ENCODE peak calls at places on chromosomes 5 and 9, in ten cellular contexts. One of them, this sample, is unnamed.

GRCh38 chr9:120397453-120397852 is 182.5 kb downstream of the CDK5RAP2 start:
- DNase-seq in GM19239: no peak
- DNase-seq in cardiac muscle cell: peak
- DNase-seq in Ammon's horn: no peak
- DNase-seq in activated CD4-positive, alpha-beta T cell treated with anti-CD3 and anti-CD28 coated beads, Interleukin-2, amount 50 U/mL, for 1 hour: no peak
- DNase-seq in stimulated activated CD4-positive, alpha-beta T cell treated with anti-CD3 and anti-CD28 coated beads, Interleukin-2, amount 100 ng/mL, for 48 hours: no peak
- DNase-seq in frontal cortex: no peak
- DNase-seq in GM06990: no peak
- DNase-seq in caudate nucleus: no peak
- DNase-seq in COR-L47: no peak
- DNase-seq in this sample: no peak

GRCh38 chr5:16957305-16958165 is 21.4 kb upstream of the MYO10 start:
- DNase-seq in COR-L47: no peak
- DNase-seq in GM06990: no peak
- DNase-seq in frontal cortex: no peak
- DNase-seq in GM19239: no peak
- DNase-seq in cardiac muscle cell: peak
- DNase-seq in caudate nucleus: no peak
- DNase-seq in stimulated activated CD4-positive, alpha-beta T cell treated with anti-CD3 and anti-CD28 coated beads, Interleukin-2, amount 100 ng/mL, for 48 hours: no peak
- DNase-seq in activated CD4-positive, alpha-beta T cell treated with anti-CD3 and anti-CD28 coated beads, Interleukin-2, amount 50 U/mL, for 1 hour: no peak
- DNase-seq in Ammon's horn: no peak
- DNase-seq in this sample: no peak

GRCh38 chr5:10747678-10748622 is 13.1 kb downstream of the DAP start:
- DNase-seq in COR-L47: no peak
- DNase-seq in stimulated activated CD4-positive, alpha-beta T cell treated with anti-CD3 and anti-CD28 coated beads, Interleukin-2, amount 100 ng/mL, for 48 hours: no peak
- DNase-seq in activated CD4-positive, alpha-beta T cell treated with anti-CD3 and anti-CD28 coated beads, Interleukin-2, amount 50 U/mL, for 1 hour: no peak
- DNase-seq in Ammon's horn: no peak
- DNase-seq in caudate nucleus: no peak
- DNase-seq in GM19239: no peak
- DNase-seq in cardiac muscle cell: no peak
- DNase-seq in GM06990: no peak
- DNase-seq in frontal cortex: no peak
- DNase-seq in this sample: no peak

GRCh38 chr5:96657068-96657467 is 5.1 kb upstream of the CAST start:
- DNase-seq in GM06990: peak
- DNase-seq in activated CD4-positive, alpha-beta T cell treated with anti-CD3 and anti-CD28 coated beads, Interleukin-2, amount 50 U/mL, for 1 hour: peak
- DNase-seq in caudate nucleus: no peak
- DNase-seq in cardiac muscle cell: peak
- DNase-seq in COR-L47: no peak
- DNase-seq in GM19239: peak
- DNase-seq in Ammon's horn: no peak
- DNase-seq in frontal cortex: no peak
- DNase-seq in stimulated activated CD4-positive, alpha-beta T cell treated with anti-CD3 and anti-CD28 coated beads, Interleukin-2, amount 100 ng/mL, for 48 hours: peak
- DNase-seq in this sample: no peak

GRCh38 chr5:144273232-144274027 is 102.8 kb downstream of the KCTD16 start:
- DNase-seq in GM19239: no peak
- DNase-seq in activated CD4-positive, alpha-beta T cell treated with anti-CD3 and anti-CD28 coated beads, Interleukin-2, amount 50 U/mL, for 1 hour: no peak
- DNase-seq in GM06990: peak
- DNase-seq in COR-L47: no peak
- DNase-seq in Ammon's horn: no peak
- DNase-seq in stimulated activated CD4-positive, alpha-beta T cell treated with anti-CD3 and anti-CD28 coated beads, Interleukin-2, amount 100 ng/mL, for 48 hours: no peak
- DNase-seq in frontal cortex: no peak
- DNase-seq in caudate nucleus: no peak
- DNase-seq in cardiac muscle cell: no peak
- DNase-seq in this sample: no peak

GRCh38 chr5:33167541-33167940 is 273.2 kb upstream of the TARS1 start:
- DNase-seq in GM06990: no peak
- DNase-seq in frontal cortex: no peak
- DNase-seq in cardiac muscle cell: no peak
- DNase-seq in COR-L47: no peak
- DNase-seq in caudate nucleus: no peak
- DNase-seq in GM19239: no peak
- DNase-seq in stimulated activated CD4-positive, alpha-beta T cell treated with anti-CD3 and anti-CD28 coated beads, Interleukin-2, amount 100 ng/mL, for 48 hours: no peak
- DNase-seq in activated CD4-positive, alpha-beta T cell treated with anti-CD3 and anti-CD28 coated beads, Interleukin-2, amount 50 U/mL, for 1 hour: no peak
- DNase-seq in Ammon's horn: no peak
- DNase-seq in this sample: no peak

GRCh38 chr9:71504636-71505035 is 263.7 kb downstream of the CEMIP2 start:
- DNase-seq in COR-L47: no peak
- DNase-seq in stimulated activated CD4-positive, alpha-beta T cell treated with anti-CD3 and anti-CD28 coated beads, Interleukin-2, amount 100 ng/mL, for 48 hours: no peak
- DNase-seq in caudate nucleus: no peak
- DNase-seq in GM06990: no peak
- DNase-seq in Ammon's horn: no peak
- DNase-seq in activated CD4-positive, alpha-beta T cell treated with anti-CD3 and anti-CD28 coated beads, Interleukin-2, amount 50 U/mL, for 1 hour: no peak
- DNase-seq in cardiac muscle cell: no peak
- DNase-seq in frontal cortex: no peak
- DNase-seq in GM19239: no peak
- DNase-seq in this sample: no peak

GRCh38 chr9:137427454-137428310 is 4.5 kb downstream of the NOXA1 start:
- DNase-seq in frontal cortex: no peak
- DNase-seq in stimulated activated CD4-positive, alpha-beta T cell treated with anti-CD3 and anti-CD28 coated beads, Interleukin-2, amount 100 ng/mL, for 48 hours: no peak
- DNase-seq in GM19239: no peak
- DNase-seq in COR-L47: no peak
- DNase-seq in activated CD4-positive, alpha-beta T cell treated with anti-CD3 and anti-CD28 coated beads, Interleukin-2, amount 50 U/mL, for 1 hour: no peak
- DNase-seq in GM06990: peak
- DNase-seq in caudate nucleus: no peak
- DNase-seq in cardiac muscle cell: no peak
- DNase-seq in Ammon's horn: no peak
- DNase-seq in this sample: no peak

GRCh38 chr9:5518937-5519319 is 8.6 kb downstream of the PDCD1LG2 start:
- DNase-seq in GM19239: no peak
- DNase-seq in COR-L47: no peak
- DNase-seq in Ammon's horn: no peak
- DNase-seq in frontal cortex: no peak
- DNase-seq in activated CD4-positive, alpha-beta T cell treated with anti-CD3 and anti-CD28 coated beads, Interleukin-2, amount 50 U/mL, for 1 hour: no peak
- DNase-seq in cardiac muscle cell: no peak
- DNase-seq in caudate nucleus: no peak
- DNase-seq in GM06990: peak
- DNase-seq in stimulated activated CD4-positive, alpha-beta T cell treated with anti-CD3 and anti-CD28 coated beads, Interleukin-2, amount 100 ng/mL, for 48 hours: peak
- DNase-seq in this sample: no peak

GRCh38 chr9:93824386-93825294 is 130.5 kb downstream of the BARX1 start:
- DNase-seq in stimulated activated CD4-positive, alpha-beta T cell treated with anti-CD3 and anti-CD28 coated beads, Interleukin-2, amount 100 ng/mL, for 48 hours: no peak
- DNase-seq in GM06990: no peak
- DNase-seq in activated CD4-positive, alpha-beta T cell treated with anti-CD3 and anti-CD28 coated beads, Interleukin-2, amount 50 U/mL, for 1 hour: no peak
- DNase-seq in COR-L47: no peak
- DNase-seq in Ammon's horn: no peak
- DNase-seq in frontal cortex: no peak
- DNase-seq in caudate nucleus: no peak
- DNase-seq in GM19239: no peak
- DNase-seq in cardiac muscle cell: no peak
- DNase-seq in this sample: no peak

GRCh38 chr9:37928552-37929430 is 24.9 kb upstream of the SLC25A51 start:
- DNase-seq in Ammon's horn: no peak
- DNase-seq in GM06990: no peak
- DNase-seq in activated CD4-positive, alpha-beta T cell treated with anti-CD3 and anti-CD28 coated beads, Interleukin-2, amount 50 U/mL, for 1 hour: no peak
- DNase-seq in frontal cortex: no peak
- DNase-seq in COR-L47: no peak
- DNase-seq in stimulated activated CD4-positive, alpha-beta T cell treated with anti-CD3 and anti-CD28 coated beads, Interleukin-2, amount 100 ng/mL, for 48 hours: no peak
- DNase-seq in caudate nucleus: no peak
- DNase-seq in GM19239: no peak
- DNase-seq in cardiac muscle cell: no peak
- DNase-seq in this sample: no peak

GRCh38 chr5:21212026-21212425 is 1224.0 kb upstream of the CDH18 start:
- DNase-seq in Ammon's horn: no peak
- DNase-seq in caudate nucleus: no peak
- DNase-seq in stimulated activated CD4-positive, alpha-beta T cell treated with anti-CD3 and anti-CD28 coated beads, Interleukin-2, amount 100 ng/mL, for 48 hours: no peak
- DNase-seq in activated CD4-positive, alpha-beta T cell treated with anti-CD3 and anti-CD28 coated beads, Interleukin-2, amount 50 U/mL, for 1 hour: no peak
- DNase-seq in cardiac muscle cell: peak
- DNase-seq in GM06990: no peak
- DNase-seq in GM19239: no peak
- DNase-seq in frontal cortex: no peak
- DNase-seq in COR-L47: no peak
- DNase-seq in this sample: no peak

GRCh38 chr9:104557179-104557634 is 11.8 kb upstream of the OR13C8 start:
- DNase-seq in GM06990: no peak
- DNase-seq in activated CD4-positive, alpha-beta T cell treated with anti-CD3 and anti-CD28 coated beads, Interleukin-2, amount 50 U/mL, for 1 hour: no peak
- DNase-seq in COR-L47: no peak
- DNase-seq in stimulated activated CD4-positive, alpha-beta T cell treated with anti-CD3 and anti-CD28 coated beads, Interleukin-2, amount 100 ng/mL, for 48 hours: no peak
- DNase-seq in Ammon's horn: no peak
- DNase-seq in GM19239: no peak
- DNase-seq in caudate nucleus: no peak
- DNase-seq in cardiac muscle cell: no peak
- DNase-seq in frontal cortex: no peak
- DNase-seq in this sample: no peak

GRCh38 chr9:125523681-125524080 is 183.3 kb downstream of the MAPKAP1 start:
- DNase-seq in caudate nucleus: no peak
- DNase-seq in GM19239: no peak
- DNase-seq in cardiac muscle cell: no peak
- DNase-seq in GM06990: no peak
- DNase-seq in COR-L47: no peak
- DNase-seq in Ammon's horn: no peak
- DNase-seq in activated CD4-positive, alpha-beta T cell treated with anti-CD3 and anti-CD28 coated beads, Interleukin-2, amount 50 U/mL, for 1 hour: no peak
- DNase-seq in stimulated activated CD4-positive, alpha-beta T cell treated with anti-CD3 and anti-CD28 coated beads, Interleukin-2, amount 100 ng/mL, for 48 hours: no peak
- DNase-seq in frontal cortex: no peak
- DNase-seq in this sample: no peak

GRCh38 chr5:161676109-161676508 is 9.4 kb upstream of the GABRA6 start:
- DNase-seq in COR-L47: no peak
- DNase-seq in frontal cortex: no peak
- DNase-seq in activated CD4-positive, alpha-beta T cell treated with anti-CD3 and anti-CD28 coated beads, Interleukin-2, amount 50 U/mL, for 1 hour: no peak
- DNase-seq in GM19239: no peak
- DNase-seq in stimulated activated CD4-positive, alpha-beta T cell treated with anti-CD3 and anti-CD28 coated beads, Interleukin-2, amount 100 ng/mL, for 48 hours: no peak
- DNase-seq in cardiac muscle cell: no peak
- DNase-seq in Ammon's horn: no peak
- DNase-seq in GM06990: no peak
- DNase-seq in caudate nucleus: no peak
- DNase-seq in this sample: no peak

GRCh38 chr9:6415266-6415665 is 2.3 kb downstream of the UHRF2 start:
- DNase-seq in Ammon's horn: no peak
- DNase-seq in COR-L47: no peak
- DNase-seq in stimulated activated CD4-positive, alpha-beta T cell treated with anti-CD3 and anti-CD28 coated beads, Interleukin-2, amount 100 ng/mL, for 48 hours: no peak
- DNase-seq in frontal cortex: no peak
- DNase-seq in GM06990: no peak
- DNase-seq in GM19239: no peak
- DNase-seq in cardiac muscle cell: no peak
- DNase-seq in activated CD4-positive, alpha-beta T cell treated with anti-CD3 and anti-CD28 coated beads, Interleukin-2, amount 50 U/mL, for 1 hour: no peak
- DNase-seq in caudate nucleus: no peak
- DNase-seq in this sample: no peak